ENCODE peak calls at places on chromosomes 16 and 17, in six cellular contexts. Z, M, S, C, U and I are unnamed samples.

GRCh38 chr16:12086861-12087260 is 110.3 kb downstream of the SNX29 start:
- DNase-seq in Z (peak), M (no peak), S (no peak), C (no peak), U (no peak), I (no peak)

GRCh38 chr17:39002991-39003715 is 36.0 kb upstream of the FBXO47 start:
- DNase-seq in Z (no peak), M (peak), S (no peak), C (no peak), U (no peak), I (no peak)

GRCh38 chr17:67443931-67444597 is 67.0 kb downstream of the PITPNC1 start:
- DNase-seq in Z (no peak), M (no peak), S (no peak), C (no peak), U (no peak), I (no peak)

GRCh38 chr17:79612468-79613194 is 1.8 kb upstream of the RBFOX3 start:
- DNase-seq in Z (no peak), M (no peak), S (peak), C (no peak), U (peak), I (peak)

GRCh38 chr17:49013311-49014205 is 16.4 kb downstream of the IGF2BP1 start:
- DNase-seq in Z (no peak), M (no peak), S (peak), C (no peak), U (peak), I (no peak)

GRCh38 chr17:49487202-49487601 is 7.9 kb upstream of the NGFR start:
- DNase-seq in Z (no peak), M (no peak), S (no peak), C (no peak), U (peak), I (no peak)

GRCh38 chr17:9929873-9930272 is 24.8 kb upstream of the RCVRN start:
- DNase-seq in Z (no peak), M (no peak), S (no peak), C (no peak), U (no peak), I (no peak)

GRCh38 chr16:72836181-72836580 is 211.7 kb downstream of the ZFHX3 start:
- DNase-seq in Z (no peak), M (no peak), S (no peak), C (no peak), U (no peak), I (no peak)

GRCh38 chr17:823501-823902 is 41.3 kb downstream of the MRM3 start:
- DNase-seq in Z (no peak), M (no peak), S (no peak), C (no peak), U (no peak), I (no peak)

GRCh38 chr16:87581867-87582220 is 20.5 kb upstream of the JPH3 start:
- DNase-seq in Z (peak), M (peak), S (peak), C (no peak), U (no peak), I (peak)

DNA sequence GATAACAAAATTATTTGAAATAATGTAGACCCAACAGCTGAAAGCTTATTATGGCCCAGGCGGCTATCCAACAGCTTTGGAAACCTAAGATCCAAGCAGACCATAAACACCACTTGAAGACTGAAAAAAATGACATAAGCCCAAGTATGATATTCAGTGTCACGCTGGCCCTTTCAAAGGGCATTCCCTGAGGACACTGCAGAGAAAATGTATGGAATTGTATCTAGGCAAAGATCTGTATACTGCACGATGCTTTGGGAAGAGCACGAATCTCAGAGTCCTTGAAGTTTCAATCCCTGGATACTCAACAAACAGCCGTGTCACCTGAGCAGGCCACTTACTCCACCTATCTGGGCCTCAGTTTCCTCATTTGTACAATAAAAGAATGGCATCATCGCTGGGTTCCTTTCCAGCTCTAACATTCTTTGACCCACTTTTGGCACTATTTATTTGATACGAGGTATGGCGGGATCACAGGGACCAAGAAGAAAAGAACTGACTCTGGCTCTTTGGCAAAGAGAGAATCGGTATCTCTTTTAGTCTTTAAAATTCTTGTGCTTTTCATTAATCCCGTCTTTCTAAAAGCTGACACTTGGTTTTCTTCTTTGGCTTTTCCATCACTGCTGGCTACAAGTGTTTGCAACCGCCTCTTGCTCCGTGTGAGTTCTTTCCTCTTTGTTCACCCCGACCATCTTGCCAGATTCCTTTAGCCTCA is 1.2 kb downstream of the STAT5B start:
- DNase-seq in Z (no peak), M (no peak), S (no peak), C (no peak), U (no peak), I (no peak)
- TF ChIP-seq CTCF in Z (no peak), M (no peak), S (no peak), C (no peak), U (no peak), I (no peak)

DNA sequence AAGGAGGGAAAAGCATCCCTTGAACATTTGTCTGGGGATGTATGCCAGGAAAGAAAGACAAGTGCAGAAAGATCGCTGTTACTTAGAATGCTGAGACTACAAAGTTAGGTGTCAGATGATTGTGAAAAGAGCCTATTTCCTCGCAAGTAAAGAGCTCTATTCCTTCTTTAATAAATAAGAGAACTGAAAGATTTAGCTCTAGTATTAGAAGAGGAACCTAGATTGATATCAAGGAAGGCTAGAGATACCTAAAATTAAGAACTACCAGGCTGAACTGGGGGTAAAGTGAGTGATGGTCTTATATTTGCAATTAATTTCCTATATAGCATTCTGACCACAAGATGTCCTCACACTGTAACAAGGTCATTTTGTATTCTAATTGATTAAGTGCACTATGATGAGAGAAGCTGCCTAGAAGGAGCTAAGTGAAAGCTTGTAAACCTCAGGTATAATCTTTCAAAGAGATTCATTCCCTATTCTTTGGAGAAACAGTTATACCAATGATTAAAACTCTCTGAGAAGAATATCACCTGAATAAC is 62.3 kb downstream of the SSH2 start:
- DNase-seq in Z (no peak), M (no peak), S (no peak), C (no peak), U (no peak), I (no peak)
- TF ChIP-seq CTCF in Z (no peak), M (no peak), S (no peak), C (peak), U (peak), I (peak)

DNA sequence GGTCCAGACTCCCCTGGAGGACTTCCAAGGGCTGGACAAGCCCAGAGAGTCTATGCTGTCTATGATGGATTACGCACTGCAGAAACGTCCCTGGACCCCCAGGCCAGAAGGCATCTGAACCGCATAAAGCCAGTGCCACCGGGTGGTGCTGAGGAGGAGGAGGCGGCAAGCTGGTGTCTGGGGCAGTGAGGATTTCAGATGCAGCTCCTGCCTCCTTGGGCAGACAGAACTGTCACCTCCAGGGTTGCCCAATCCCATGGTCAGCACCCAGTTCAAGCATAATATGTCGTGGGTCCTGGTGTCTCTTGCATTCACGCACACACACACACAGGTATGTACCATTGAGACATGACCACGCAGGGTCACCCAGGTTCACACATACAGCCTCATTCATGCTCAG is 25.6 kb downstream of the RAP1GAP2 start:
- DNase-seq in Z (no peak), M (no peak), S (no peak), C (no peak), U (no peak), I (no peak)
- TF ChIP-seq CTCF in Z (no peak), M (no peak), S (no peak), C (no peak), U (no peak), I (no peak)

GRCh38 chr16:80614908-80615696 is 74.3 kb downstream of the DYNLRB2 start:
- DNase-seq in Z (no peak), M (no peak), S (no peak), C (no peak), U (no peak), I (peak)
- TF ChIP-seq CTCF in Z (no peak), M (no peak), S (no peak), C (no peak), U (no peak), I (no peak)

GRCh38 chr16:85395207-85395912 is 217.8 kb upstream of the GSE1 start:
- DNase-seq in Z (peak), M (peak), S (peak), C (no peak), U (no peak), I (peak)

GRCh38 chr16:85395913-85396878 is 216.9 kb upstream of the GSE1 start:
- DNase-seq in Z (peak), M (no peak), S (no peak), C (no peak), U (no peak), I (peak)

GRCh38 chr16:85398688-85399582 is 214.2 kb upstream of the GSE1 start:
- DNase-seq in Z (peak), M (no peak), S (no peak), C (no peak), U (no peak), I (no peak)

GRCh38 chr16:85398050-85398451 is 215.1 kb upstream of the GSE1 start:
- DNase-seq in Z (peak), M (no peak), S (no peak), C (no peak), U (no peak), I (no peak)

GRCh38 chr16:85396879-85397871 is 215.9 kb upstream of the GSE1 start:
- DNase-seq in Z (peak), M (no peak), S (peak), C (no peak), U (peak), I (peak)
- TF ChIP-seq CTCF in Z (no peak), M (no peak), S (no peak), C (no peak), U (no peak), I (peak)

DNA sequence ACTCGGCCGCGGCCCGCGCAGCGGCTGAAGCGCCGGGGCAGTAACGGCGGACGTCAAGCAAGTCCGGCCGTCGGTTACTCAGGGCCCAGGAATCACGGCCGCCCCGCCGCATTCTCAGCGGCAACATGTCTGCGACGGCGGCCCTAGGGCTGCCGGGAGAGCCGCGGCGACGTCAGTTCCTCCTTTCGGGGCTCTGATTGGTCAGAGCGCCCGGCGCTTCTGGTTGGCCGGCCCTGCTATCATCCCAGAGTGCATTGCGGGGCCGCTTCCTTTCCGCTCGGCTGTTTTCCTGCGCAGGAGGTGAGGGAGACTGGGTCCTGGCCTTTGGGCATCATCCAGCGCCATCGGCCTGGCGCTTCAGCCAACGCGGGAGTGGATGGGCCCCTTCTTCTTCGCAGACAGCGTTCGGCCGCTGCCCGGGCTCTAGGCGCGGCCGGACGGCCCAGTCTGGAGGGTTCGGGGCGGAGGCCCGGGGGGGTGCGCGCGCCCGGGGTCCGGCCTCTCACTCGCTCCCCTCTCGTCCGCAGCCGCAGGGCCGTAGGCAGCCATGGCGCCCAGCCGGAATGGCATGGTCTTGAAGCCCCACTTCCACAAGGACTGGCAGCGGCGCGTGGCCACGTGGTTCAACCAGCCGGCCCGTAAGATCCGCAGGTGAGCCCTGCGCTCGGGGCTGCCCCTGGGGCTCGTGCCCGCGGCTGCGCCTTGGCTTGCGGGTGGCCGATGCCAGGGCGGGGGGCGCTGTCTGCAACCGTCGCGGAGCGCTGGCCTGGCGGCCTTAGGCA is at the start of gene RPL13:
- DNase-seq in Z (peak), M (peak), S (peak), C (peak), U (peak), I (peak)
- TF ChIP-seq CTCF in Z (no peak), M (no peak), S (no peak), C (no peak), U (no peak), I (no peak)